ENCODE peak calls at places on chromosomes 5 and 9, in four cellular contexts. P is aorta; F is stimulated activated CD8-positive, alpha-beta memory T cell treated with anti-CD3 and anti-CD28 coated beads, Interleukin-7, amount 100 ng/mL, for 4 hours; K is GM12865. O is an unnamed sample.

GRCh38 chr9:38162332-38162985 is 93.4 kb upstream of the SHB start:
- DNase-seq in P (no peak), F (no peak), K (no peak), O (no peak)

GRCh38 chr9:31799953-31800609 is 584.4 kb upstream of the ACO1 start:
- DNase-seq in P (no peak), F (no peak), K (peak; percentile 34), O (no peak)

GRCh38 chr9:81462759-81463158 is 226.6 kb downstream of the TLE1 start:
- DNase-seq in P (no peak), F (no peak), K (no peak), O (no peak)

GRCh38 chr9:79129865-79130480 is 441.8 kb upstream of the TLE4 start:
- DNase-seq in P (peak; percentile 64), F (no peak), K (peak; percentile 10), O (peak; percentile 71)

GRCh38 chr9:89309166-89309565 is 1.8 kb upstream of the CKS2 start:
- DNase-seq in P (no peak), F (no peak), K (no peak), O (no peak)

GRCh38 chr9:100595391-100596199 is 17.7 kb downstream of the CAVIN4 start:
- DNase-seq in P (no peak), F (no peak), K (peak; percentile 42), O (peak; percentile 71)

GRCh38 chr5:38393636-38394035 is 135.3 kb downstream of the EGFLAM start:
- DNase-seq in P (no peak), F (no peak), K (no peak), O (no peak)

GRCh38 chr9:9100070-9100469 is 1300.5 kb upstream of the DMAC1 start:
- DNase-seq in P (no peak), F (no peak), K (no peak), O (no peak)

GRCh38 chr5:66519626-66520025 is 76.6 kb upstream of the MAST4 start:
- DNase-seq in P (no peak), F (no peak), K (no peak), O (peak; percentile 12)

GRCh38 chr5:5188377-5189020 is 48.4 kb downstream of the ADAMTS16 start:
- DNase-seq in P (no peak), F (no peak), K (no peak), O (no peak)

GRCh38 chr9:131449276-131449675 is 53.4 kb upstream of the POMT1 start:
- DNase-seq in P (no peak), F (no peak), K (no peak), O (no peak)

GRCh38 chr5:149851211-149851610 is 93.4 kb downstream of the PDE6A start:
- DNase-seq in P (no peak), F (no peak), K (no peak), O (no peak)

GRCh38 chr9:75653750-75654149 is 236.7 kb upstream of the PCSK5 start:
- DNase-seq in P (no peak), F (no peak), K (no peak), O (no peak)

GRCh38 chr5:198516-198915 is 7.2 kb downstream of the LRRC14B start:
- DNase-seq in P (no peak), F (no peak), K (no peak), O (no peak)

O was measured in ELR.